ENCODE peak calls at places on chromosomes 7 and 10, in four cellular contexts. One of them, this sample, is unnamed.

GRCh38 chr10:124211921-124212320 is 118.5 kb upstream of the CHST15 start:
- DNase-seq in AG04449: no peak
- DNase-seq in effector CD4-positive, alpha-beta T cell: no peak
- DNase-seq in SIG-M5: no peak
- DNase-seq in this sample: no peak

GRCh38 chr10:35661236-35661635 is 19.1 kb upstream of the FZD8 start:
- DNase-seq in AG04449: no peak
- DNase-seq in effector CD4-positive, alpha-beta T cell: no peak
- DNase-seq in SIG-M5: no peak
- DNase-seq in this sample: no peak

GRCh38 chr10:87559392-87559791 is 54.7 kb downstream of the MINPP1 start:
- DNase-seq in AG04449: no peak
- DNase-seq in effector CD4-positive, alpha-beta T cell: no peak
- DNase-seq in SIG-M5: no peak
- DNase-seq in this sample: no peak

GRCh38 chr10:108567899-108568752 is 1355.2 kb downstream of the XPNPEP1 start:
- DNase-seq in AG04449: no peak
- DNase-seq in effector CD4-positive, alpha-beta T cell: no peak
- DNase-seq in SIG-M5: no peak
- DNase-seq in this sample: no peak

GRCh38 chr7:115678049-115678982 is 352.2 kb downstream of the TFEC start:
- DNase-seq in AG04449: no peak
- DNase-seq in effector CD4-positive, alpha-beta T cell: no peak
- DNase-seq in SIG-M5: no peak
- DNase-seq in this sample: no peak

GRCh38 chr7:46558482-46559193 is 637.6 kb upstream of the IGFBP3 start:
- DNase-seq in AG04449: no peak
- DNase-seq in effector CD4-positive, alpha-beta T cell: no peak
- DNase-seq in SIG-M5: no peak
- DNase-seq in this sample: no peak

GRCh38 chr7:424301-424935 is 95.2 kb downstream of the PDGFA start:
- DNase-seq in AG04449: no peak
- DNase-seq in effector CD4-positive, alpha-beta T cell: no peak
- DNase-seq in SIG-M5: no peak
- DNase-seq in this sample: no peak

GRCh38 chr10:80454526-80455460 is 683 bp downstream of the TSPAN14 start:
- DNase-seq in AG04449: no peak
- DNase-seq in effector CD4-positive, alpha-beta T cell: no peak
- DNase-seq in SIG-M5: no peak
- DNase-seq in this sample: no peak

GRCh38 chr7:118863961-118864360 is 639.5 kb downstream of the ANKRD7 start:
- DNase-seq in AG04449: no peak
- DNase-seq in effector CD4-positive, alpha-beta T cell: no peak
- DNase-seq in SIG-M5: no peak
- DNase-seq in this sample: no peak

GRCh38 chr7:137893143-137893742 is 46.5 kb upstream of the DGKI start:
- DNase-seq in AG04449: no peak
- DNase-seq in effector CD4-positive, alpha-beta T cell: no peak
- DNase-seq in SIG-M5: no peak
- DNase-seq in this sample: no peak

GRCh38 chr7:101947899-101948298 is 130.5 kb downstream of the CUX1 start:
- DNase-seq in AG04449: no peak
- DNase-seq in effector CD4-positive, alpha-beta T cell: no peak
- DNase-seq in SIG-M5: no peak
- DNase-seq in this sample: no peak

GRCh38 chr10:117007080-117007479 is 2.1 kb upstream of the SHTN1 start:
- DNase-seq in AG04449: peak
- DNase-seq in effector CD4-positive, alpha-beta T cell: no peak
- DNase-seq in SIG-M5: no peak
- DNase-seq in this sample: no peak

GRCh38 chr7:151890355-151891004 is 13.6 kb upstream of the PRKAG2 start:
- DNase-seq in AG04449: no peak
- DNase-seq in effector CD4-positive, alpha-beta T cell: no peak
- DNase-seq in SIG-M5: no peak
- DNase-seq in this sample: no peak

GRCh38 chr10:49009231-49009979 is 69.8 kb upstream of the LRRC18 start:
- DNase-seq in AG04449: no peak
- DNase-seq in effector CD4-positive, alpha-beta T cell: no peak
- DNase-seq in SIG-M5: no peak
- DNase-seq in this sample: no peak

GRCh38 chr7:39202041-39202440 is 224.3 kb downstream of the POU6F2 start:
- DNase-seq in AG04449: no peak
- DNase-seq in effector CD4-positive, alpha-beta T cell: no peak
- DNase-seq in SIG-M5: no peak
- DNase-seq in this sample: no peak

GRCh38 chr7:72706521-72706920 is 121.5 kb downstream of the TYW1B start:
- DNase-seq in AG04449: no peak
- DNase-seq in effector CD4-positive, alpha-beta T cell: no peak
- DNase-seq in SIG-M5: no peak
- DNase-seq in this sample: no peak

GRCh38 chr7:152076324-152076821 is 50.9 kb downstream of the GALNT11 start:
- DNase-seq in AG04449: no peak
- DNase-seq in effector CD4-positive, alpha-beta T cell: no peak
- DNase-seq in SIG-M5: no peak
- DNase-seq in this sample: no peak

GRCh38 chr7:94620703-94621118 is 35.2 kb downstream of the SGCE start:
- DNase-seq in AG04449: peak
- DNase-seq in effector CD4-positive, alpha-beta T cell: no peak
- DNase-seq in SIG-M5: peak
- DNase-seq in this sample: peak

GRCh38 chr7:55546826-55547225 is 25.5 kb downstream of the VOPP1 start:
- DNase-seq in AG04449: peak
- DNase-seq in effector CD4-positive, alpha-beta T cell: no peak
- DNase-seq in SIG-M5: no peak
- DNase-seq in this sample: no peak

GRCh38 chr10:113958631-113959382 is 84.9 kb upstream of the ADRB1 start:
- DNase-seq in AG04449: peak
- DNase-seq in effector CD4-positive, alpha-beta T cell: no peak
- DNase-seq in SIG-M5: no peak
- DNase-seq in this sample: no peak

GRCh38 chr10:71971769-71972555 is 7.8 kb downstream of the CHST3 start:
- DNase-seq in AG04449: no peak
- DNase-seq in effector CD4-positive, alpha-beta T cell: no peak
- DNase-seq in SIG-M5: no peak
- DNase-seq in this sample: no peak

GRCh38 chr10:129662386-129662785 is 195.3 kb downstream of the MGMT start:
- DNase-seq in AG04449: no peak
- DNase-seq in effector CD4-positive, alpha-beta T cell: no peak
- DNase-seq in SIG-M5: no peak
- DNase-seq in this sample: no peak

GRCh38 chr7:31059551-31059950 is 7.4 kb downstream of the ADCYAP1R1 start:
- DNase-seq in AG04449: no peak
- DNase-seq in effector CD4-positive, alpha-beta T cell: no peak
- DNase-seq in SIG-M5: no peak
- DNase-seq in this sample: no peak

GRCh38 chr10:19750972-19751371 is 65.3 kb upstream of the PLXDC2 start:
- DNase-seq in AG04449: no peak
- DNase-seq in effector CD4-positive, alpha-beta T cell: no peak
- DNase-seq in SIG-M5: no peak
- DNase-seq in this sample: no peak

GRCh38 chr7:36496576-36496975 is 106.9 kb downstream of the ANLN start:
- DNase-seq in AG04449: no peak
- DNase-seq in effector CD4-positive, alpha-beta T cell: no peak
- DNase-seq in SIG-M5: no peak
- DNase-seq in this sample: no peak

GRCh38 chr7:140607441-140607989 is 33.1 kb downstream of the DENND2A start:
- DNase-seq in AG04449: no peak
- DNase-seq in effector CD4-positive, alpha-beta T cell: no peak
- DNase-seq in SIG-M5: no peak
- DNase-seq in this sample: no peak

GRCh38 chr7:154794147-154794780 is 208.7 kb downstream of the PAXIP1 start:
- DNase-seq in AG04449: no peak
- DNase-seq in effector CD4-positive, alpha-beta T cell: no peak
- DNase-seq in SIG-M5: no peak
- DNase-seq in this sample: no peak

GRCh38 chr10:83820033-83820432 is 319.3 kb upstream of the GHITM start:
- DNase-seq in AG04449: no peak
- DNase-seq in effector CD4-positive, alpha-beta T cell: no peak
- DNase-seq in SIG-M5: no peak
- DNase-seq in this sample: no peak

GRCh38 chr10:49760789-49761188 is 1.3 kb downstream of the OGDHL start:
- DNase-seq in AG04449: no peak
- DNase-seq in effector CD4-positive, alpha-beta T cell: no peak
- DNase-seq in SIG-M5: no peak
- DNase-seq in this sample: no peak

GRCh38 chr7:516606-517456 is 2.8 kb downstream of the PDGFA start:
- DNase-seq in AG04449: no peak
- DNase-seq in effector CD4-positive, alpha-beta T cell: no peak
- DNase-seq in SIG-M5: no peak
- DNase-seq in this sample: no peak

This sample was measured in T-helper 9 cell.